ENCODE peak calls at places on chromosome 9, in four cellular contexts. N is CD8-positive, alpha-beta T cell; K is brain microvascular endothelial cell; Z is kidney epithelial cell. I is an unnamed sample.

GRCh38 chr9:129225815-129226214 is 47.8 kb upstream of the IER5L start:
- DNase-seq in N (peak; percentile 46), Z (no peak), K (peak; percentile 79), I (peak; percentile 46)

GRCh38 chr9:27094640-27095039 is 14.4 kb upstream of the TEK start:
- DNase-seq in K (peak; percentile 93), Z (peak; percentile 39), N (no peak), I (peak; percentile 42)

GRCh38 chr9:134867917-134868750 is 12.5 kb upstream of the FCN2 start:
- DNase-seq in N (no peak), K (no peak), Z (no peak), I (no peak)

GRCh38 chr9:137762414-137763061 is 115.0 kb upstream of the CACNA1B start:
- DNase-seq in K (no peak), Z (no peak), N (no peak), I (no peak)

GRCh38 chr9:69919461-69920061 is 98.9 kb downstream of the CFAP95 start:
- DNase-seq in N (no peak), Z (no peak), K (peak; percentile 38), I (no peak)

GRCh38 chr9:673264-673965 is 168.1 kb upstream of the DMRT1 start:
- DNase-seq in K (no peak), N (no peak), Z (no peak), I (no peak)

GRCh38 chr9:128886211-128886826 is 4.4 kb downstream of the LRRC8A start:
- DNase-seq in N (no peak), K (no peak), Z (no peak), I (no peak)

GRCh38 chr9:35563791-35564197 is 41.3 kb upstream of the TESK1 start:
- DNase-seq in Z (no peak), N (no peak), K (no peak), I (no peak)

GRCh38 chr9:84404095-84404686 is 63.6 kb upstream of the SLC28A3 start:
- DNase-seq in Z (no peak), K (no peak), N (no peak), I (no peak)

GRCh38 chr9:106745457-106745856 is 117.5 kb upstream of the ZNF462 start:
- DNase-seq in N (no peak), K (no peak), Z (no peak), I (no peak)

GRCh38 chr9:7549261-7549660 is 250.3 kb downstream of the DMAC1 start:
- DNase-seq in Z (no peak), K (no peak), N (no peak), I (peak; percentile 34)

GRCh38 chr9:129383005-129383414 is 204.9 kb upstream of the IER5L start:
- DNase-seq in N (no peak), K (no peak), Z (no peak), I (no peak)

GRCh38 chr9:17528859-17529258 is 50.0 kb upstream of the SH3GL2 start:
- DNase-seq in K (no peak), N (no peak), Z (no peak), I (no peak)

GRCh38 chr9:14296462-14296861 is 17.5 kb downstream of the NFIB start:
- DNase-seq in N (no peak), Z (no peak), K (no peak), I (no peak)

GRCh38 chr9:98370976-98371315 is 115.5 kb upstream of the TBC1D2 start:
- DNase-seq in K (no peak), Z (no peak), N (no peak), I (no peak)

GRCh38 chr9:27491164-27491563 is 32.9 kb upstream of the IFNK start:
- DNase-seq in Z (no peak), N (no peak), K (peak; percentile 16), I (no peak)

GRCh38 chr9:27599521-27600234 is 26.4 kb upstream of the C9orf72 start:
- DNase-seq in N (no peak), Z (no peak), K (no peak), I (no peak)

GRCh38 chr9:12775963-12776774 is 1.3 kb downstream of the LURAP1L start:
- DNase-seq in Z (peak; percentile 73), N (no peak), K (peak; percentile 88), I (peak; percentile 51)

GRCh38 chr9:136694163-136694864 is 7.1 kb upstream of the AGPAT2 start:
- DNase-seq in N (no peak), K (no peak), Z (no peak), I (no peak)

GRCh38 chr9:121786543-121786948 is 135.1 kb downstream of the DAB2IP start:
- DNase-seq in K (no peak), N (no peak), Z (no peak), I (no peak)

GRCh38 chr9:116855881-116856662 is 169.0 kb downstream of the TRIM32 start:
- DNase-seq in K (no peak), N (no peak), Z (peak; percentile 26), I (no peak)

GRCh38 chr9:15642369-15642962 is 89.6 kb downstream of the CCDC171 start:
- DNase-seq in Z (peak; percentile 5), N (no peak), K (peak; percentile 1), I (peak; percentile 0)

GRCh38 chr9:86034863-86035734 is 64.3 kb downstream of the GOLM1 start:
- DNase-seq in Z (no peak), K (peak; percentile 50), N (no peak), I (peak; percentile 21)

GRCh38 chr9:3436629-3437028 is 89.2 kb downstream of the RFX3 start:
- DNase-seq in N (no peak), Z (no peak), K (peak; percentile 26), I (no peak)

GRCh38 chr9:105127863-105128220 is 116.6 kb upstream of the SLC44A1 start:
- DNase-seq in K (peak; percentile 71), N (peak; percentile 40), Z (peak; percentile 55), I (peak; percentile 48)

GRCh38 chr9:79829566-79830347 is 258.0 kb downstream of the TLE4 start:
- DNase-seq in K (no peak), N (no peak), Z (no peak), I (no peak)

GRCh38 chr9:94014066-94014654 is 59.0 kb upstream of the BARX1 start:
- DNase-seq in N (no peak), K (peak; percentile 30), Z (no peak), I (no peak)

GRCh38 chr9:89695441-89695891 is 90.7 kb downstream of the GADD45G start:
- DNase-seq in N (no peak), Z (no peak), K (no peak), I (no peak)
- H3K4me3 ChIP-seq in N (no peak overlapping the region), Z (no peak overlapping the region), K (no peak overlapping the region), I (no peak overlapping the region)

GRCh38 chr9:101460965-101461364 is 25.4 kb upstream of the ALDOB start:
- DNase-seq in N (no peak), Z (no peak), K (peak; percentile 54), I (no peak)

GRCh38 chr9:101455656-101456235 is 20.2 kb upstream of the ALDOB start:
- DNase-seq in N (no peak), Z (no peak), K (peak; percentile 79), I (no peak)

GRCh38 chr9:101458955-101459631 is 23.5 kb upstream of the ALDOB start:
- DNase-seq in N (no peak), Z (no peak), K (peak; percentile 80), I (peak; percentile 51)

GRCh38 chr9:101453776-101454570 is 18.4 kb upstream of the ALDOB start:
- DNase-seq in N (no peak), K (peak; percentile 82), Z (no peak), I (no peak)

GRCh38 chr9:101457003-101457402 is 21.4 kb upstream of the ALDOB start:
- DNase-seq in Z (no peak), K (no peak), N (no peak), I (no peak)
- TF ChIP-seq CTCF in Z (peak; percentile 15), K (peak; percentile 16), N (no peak), I (peak; percentile 16)

DNA sequence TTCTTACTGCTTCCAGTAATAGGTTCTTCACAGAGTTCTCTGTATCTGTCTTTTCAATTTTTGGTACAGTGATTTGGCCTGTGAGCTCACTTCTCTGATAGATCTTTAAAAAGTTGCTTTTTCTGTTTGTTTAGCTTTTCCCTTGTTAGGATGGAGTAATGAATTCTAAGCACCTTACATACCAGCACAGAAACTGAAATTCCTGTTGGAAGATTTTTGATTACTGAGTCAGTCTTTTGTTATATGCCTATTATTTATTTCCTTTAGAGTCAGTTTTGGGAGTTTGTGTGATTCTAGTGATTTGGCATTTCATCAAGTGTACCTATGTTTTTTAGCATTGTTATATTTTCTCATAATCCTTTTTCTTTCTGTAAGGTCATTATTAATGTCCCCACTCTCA is 37.6 kb upstream of the IPPK start:
- DNase-seq in K (no peak), N (no peak), Z (no peak), I (no peak)
- H3K4me3 ChIP-seq in K (no peak overlapping the region), N (no peak overlapping the region), Z (no peak overlapping the region), I (no peak overlapping the region)

GRCh38 chr9:114674076-114674797 is 7.8 kb downstream of the TEX48 start:
- DNase-seq in K (no peak), Z (no peak), N (no peak), I (no peak)

GRCh38 chr9:114678130-114678529 is 3.9 kb downstream of the TEX48 start:
- DNase-seq in Z (no peak), N (no peak), K (no peak), I (no peak)

GRCh38 chr9:114677418-114677817 is 4.6 kb downstream of the TEX48 start:
- DNase-seq in N (no peak), K (peak; percentile 100), Z (peak; percentile 99), I (peak; percentile 99)

GRCh38 chr9:114671605-114672004 is 10.4 kb downstream of the TEX48 start:
- DNase-seq in N (no peak), Z (no peak), K (no peak), I (no peak)

DNA sequence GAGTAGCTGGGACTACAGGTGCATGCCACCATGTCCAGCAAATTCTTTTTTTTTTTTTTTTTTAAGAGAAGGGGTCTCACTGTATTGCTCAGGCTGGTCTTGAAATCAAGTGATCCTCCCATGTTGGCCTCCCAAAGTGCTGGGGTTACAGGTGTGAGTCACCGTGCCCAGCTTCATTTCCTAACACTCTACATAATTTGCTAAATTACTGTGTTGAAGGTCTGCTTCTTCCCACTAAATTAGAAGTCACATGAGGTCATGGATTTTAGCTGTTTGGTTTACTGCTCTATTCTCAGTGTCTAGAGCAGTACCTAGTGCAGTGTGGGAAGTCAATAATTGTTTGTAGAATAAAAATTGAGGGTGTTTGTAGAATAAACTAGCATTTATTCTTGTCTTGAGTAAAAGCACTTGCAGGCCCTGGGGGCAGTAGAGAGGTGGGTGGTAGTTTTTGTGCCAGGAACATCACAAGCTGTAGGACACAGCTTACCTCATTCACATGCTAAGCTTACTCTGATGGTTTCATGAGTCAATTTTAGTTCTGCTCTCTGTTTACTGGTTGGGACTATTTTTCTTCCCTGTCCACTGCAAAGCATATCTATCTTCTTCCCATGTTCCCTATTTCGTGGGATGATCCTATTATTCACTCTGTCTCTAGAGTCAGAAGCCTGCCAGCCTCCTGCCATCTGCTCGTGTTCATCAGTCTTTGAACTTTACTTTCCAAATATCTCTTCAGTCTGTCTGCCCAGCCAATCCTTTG is 7.0 kb downstream of the TEX48 start:
- DNase-seq in K (no peak), Z (no peak), N (no peak), I (no peak)
- TF ChIP-seq CTCF in K (peak; percentile 30), Z (no peak), N (no peak), I (peak; percentile 20)

GRCh38 chr9:38016375-38017120 is 52.5 kb downstream of the SHB start:
- DNase-seq in K (peak; percentile 64), N (no peak), Z (no peak), I (no peak)
- H3K4me3 ChIP-seq in K (no peak overlapping the region), N (no peak overlapping the region), Z (no peak overlapping the region), I (peak overlapping the region; percentile 12)

GRCh38 chr9:124770359-124771020 is 621 bp downstream of the NR6A1 start:
- DNase-seq in Z (no peak), N (no peak), K (no peak), I (no peak)

GRCh38 chr9:124771867-124772621 is 933 bp upstream of the NR6A1 start:
- DNase-seq in N (no peak), K (peak; percentile 36), Z (no peak), I (no peak)

GRCh38 chr9:124773473-124774130 is 2.5 kb upstream of the NR6A1 start:
- DNase-seq in K (no peak), N (no peak), Z (no peak), I (no peak)

GRCh38 chr9:124769451-124770358 is 1.4 kb downstream of the NR6A1 start:
- DNase-seq in Z (no peak), N (no peak), K (no peak), I (no peak)

GRCh38 chr9:124771021-124771866 is at the start of gene NR6A1:
- DNase-seq in N (peak; percentile 91), Z (peak; percentile 76), K (peak; percentile 94), I (peak; percentile 81)
- TF ChIP-seq CTCF in N (no peak), Z (no peak), K (no peak), I (no peak)

I was measured in retinal pigment epithelial cell.